ENCODE peak calls at places on chromosome 4, in ten cellular contexts. K is PC-3, P is choroid plexus epithelial cell, H is right atrium auricular region, Q is tibial artery, E is HFFc6, I is astrocyte of the spinal cord, A is AG04449, T is psoas muscle, O is brain microvascular endothelial cell. B is an unnamed sample.

GRCh38 chr4:102007959-102008425 is 217.5 kb downstream of the BANK1 start:
- DNase-seq in I (no peak), Q (no peak), K (no peak), O (no peak), A (no peak), E (no peak), P (no peak), H (no peak), T (no peak), B (no peak)

GRCh38 chr4:160233141-160233540 is 1130.3 kb downstream of the RAPGEF2 start:
- DNase-seq in H (no peak), P (no peak), Q (no peak), O (no peak), T (no peak), E (no peak), A (no peak), K (no peak), I (no peak), B (no peak)

GRCh38 chr4:8532245-8532781 is 47.9 kb upstream of the GPR78 start:
- DNase-seq in A (no peak), Q (no peak), T (peak), P (no peak), K (peak), E (no peak), O (no peak), H (no peak), I (no peak), B (no peak)

GRCh38 chr4:140238353-140239041 is 84.5 kb upstream of the MAML3 start:
- DNase-seq in K (no peak), A (no peak), E (peak), I (peak), O (peak), Q (peak), P (peak), H (peak), T (peak), B (peak)

GRCh38 chr4:172998527-172999469 is 169.8 kb upstream of the GALNT7 start:
- DNase-seq in Q (no peak), O (peak), P (peak), A (no peak), E (no peak), K (peak), T (no peak), H (no peak), I (peak), B (no peak)

GRCh38 chr4:140653718-140654515 is 85.2 kb upstream of the UCP1 start:
- DNase-seq in O (peak), T (no peak), A (no peak), I (peak), E (no peak), Q (no peak), K (no peak), P (peak), H (no peak), B (no peak)

GRCh38 chr4:155444695-155445094 is 67.9 kb upstream of the MAP9 start:
- DNase-seq in H (no peak), I (no peak), P (no peak), K (no peak), T (no peak), A (no peak), E (no peak), Q (no peak), O (no peak), B (no peak)

GRCh38 chr4:188911707-188912106 is 772.5 kb downstream of the TRIML1 start:
- DNase-seq in Q (no peak), P (no peak), I (no peak), A (no peak), E (no peak), K (no peak), T (no peak), H (no peak), O (no peak), B (no peak)

GRCh38 chr4:53479731-53480525 is 102.5 kb downstream of the FIP1L1 start:
- DNase-seq in T (no peak), I (peak), K (peak), Q (no peak), O (peak), P (peak), H (no peak), A (peak), E (peak), B (no peak)

GRCh38 chr4:55358668-55359067 is 12.6 kb downstream of the SRD5A3 start:
- DNase-seq in K (peak), T (no peak), Q (no peak), I (peak), H (no peak), P (peak), A (peak), E (peak), O (peak), B (no peak)

GRCh38 chr4:37970702-37971101 is 10.5 kb downstream of the PTTG2 start:
- DNase-seq in Q (peak), K (peak), O (peak), A (no peak), H (peak), I (peak), E (peak), P (peak), T (peak), B (peak)

GRCh38 chr4:168850016-168850415 is 160.0 kb downstream of the CBR4 start:
- DNase-seq in I (no peak), P (peak), A (no peak), E (no peak), H (no peak), T (no peak), Q (no peak), O (no peak), K (no peak), B (no peak)

GRCh38 chr4:168063031-168063430 is 29.3 kb upstream of the ANXA10 start:
- DNase-seq in O (no peak), T (no peak), K (no peak), I (no peak), E (no peak), P (no peak), A (no peak), Q (no peak), H (no peak), B (no peak)

GRCh38 chr4:78569291-78569821 is 17.8 kb downstream of the ANXA3 start:
- DNase-seq in E (peak), K (peak), O (peak), Q (no peak), A (peak), P (peak), I (peak), H (no peak), T (no peak), B (no peak)

GRCh38 chr4:90318208-90318607 is 191.0 kb downstream of the CCSER1 start:
- DNase-seq in P (peak), K (peak), I (peak), E (peak), A (peak), H (no peak), Q (no peak), T (no peak), O (peak), B (no peak)

GRCh38 chr4:16626945-16627344 is 271.5 kb downstream of the LDB2 start:
- DNase-seq in Q (no peak), T (no peak), I (peak), P (peak), A (peak), E (peak), H (peak), O (peak), K (peak), B (no peak)

GRCh38 chr4:7155611-7156071 is 36.7 kb upstream of the SORCS2 start:
- DNase-seq in I (no peak), E (no peak), H (no peak), Q (peak), A (no peak), T (peak), K (no peak), P (peak), O (no peak), B (no peak)

GRCh38 chr4:26067035-26067434 is 153.0 kb downstream of the SMIM20 start:
- DNase-seq in I (no peak), E (no peak), H (no peak), P (no peak), O (no peak), Q (no peak), T (no peak), A (no peak), K (peak), B (no peak)

GRCh38 chr4:42806436-42806835 is 86.1 kb upstream of the GRXCR1 start:
- DNase-seq in O (no peak), K (no peak), A (no peak), T (no peak), E (no peak), P (no peak), Q (no peak), I (no peak), H (no peak), B (no peak)

GRCh38 chr4:163681208-163681821 is 186.8 kb downstream of the TMA16 start:
- DNase-seq in O (no peak), H (no peak), T (no peak), Q (no peak), P (peak), K (peak), A (no peak), I (peak), E (no peak), B (no peak)

GRCh38 chr4:80340036-80340435 is 4.5 kb downstream of the CFAP299 start:
- DNase-seq in T (no peak), K (no peak), E (no peak), O (no peak), I (no peak), P (no peak), H (no peak), A (no peak), Q (no peak), B (no peak)

GRCh38 chr4:6052679-6053078 is 34.4 kb upstream of the C4orf50 start:
- DNase-seq in H (no peak), Q (no peak), O (no peak), A (no peak), E (no peak), I (no peak), T (no peak), P (no peak), K (peak), B (no peak)

GRCh38 chr4:143531368-143531767 is 17.9 kb downstream of the SMARCA5 start:
- DNase-seq in P (peak), O (no peak), T (no peak), K (peak), A (no peak), H (no peak), E (no peak), Q (no peak), I (peak), B (no peak)

GRCh38 chr4:139642364-139642763 is 23.3 kb upstream of the MGST2 start:
- DNase-seq in A (peak), I (peak), Q (no peak), E (peak), H (no peak), O (peak), T (no peak), P (peak), K (peak), B (no peak)

GRCh38 chr4:11532138-11532537 is 103.4 kb upstream of the HS3ST1 start:
- DNase-seq in P (no peak), O (no peak), Q (no peak), T (no peak), E (no peak), I (no peak), H (no peak), K (no peak), A (no peak), B (no peak)

GRCh38 chr4:40621592-40622512 is 7.8 kb downstream of the RBM47 start:
- DNase-seq in K (peak), T (peak), A (peak), P (peak), H (peak), I (peak), E (peak), O (peak), Q (peak), B (peak)

GRCh38 chr4:80213117-80213815 is 16.0 kb downstream of the PRDM8 start:
- DNase-seq in I (peak), A (no peak), Q (no peak), T (no peak), E (peak), P (peak), O (peak), H (no peak), K (no peak), B (no peak)

GRCh38 chr4:138242076-138242829 is at the start of gene SLC7A11:
- DNase-seq in T (no peak), O (peak), A (peak), K (peak), E (peak), I (peak), Q (no peak), H (no peak), P (peak), B (no peak)

GRCh38 chr4:1594871-1595788 is 89.0 kb downstream of the FAM53A start:
- DNase-seq in Q (no peak), I (no peak), E (no peak), A (no peak), O (no peak), T (peak), H (no peak), P (no peak), K (no peak), B (peak)

GRCh38 chr4:55396305-55397023 is 707 bp downstream of the TMEM165 start:
- DNase-seq in A (no peak), T (peak), E (peak), I (peak), H (peak), K (peak), P (peak), O (no peak), Q (peak), B (peak)

GRCh38 chr4:56787380-56787779 is 34.1 kb downstream of the SPINK2 start:
- DNase-seq in T (no peak), I (no peak), O (no peak), Q (no peak), E (no peak), A (no peak), K (no peak), P (no peak), H (no peak), B (no peak)

GRCh38 chr4:154660052-154660451 is 47.6 kb upstream of the FGG start:
- DNase-seq in I (no peak), O (peak), Q (no peak), H (no peak), T (no peak), E (no peak), A (no peak), K (no peak), P (peak), B (no peak)

GRCh38 chr4:145012841-145013240 is 85.2 kb downstream of the ANAPC10 start:
- DNase-seq in I (peak), A (no peak), E (peak), O (peak), K (peak), P (peak), H (no peak), Q (no peak), T (no peak), B (no peak)

DNA sequence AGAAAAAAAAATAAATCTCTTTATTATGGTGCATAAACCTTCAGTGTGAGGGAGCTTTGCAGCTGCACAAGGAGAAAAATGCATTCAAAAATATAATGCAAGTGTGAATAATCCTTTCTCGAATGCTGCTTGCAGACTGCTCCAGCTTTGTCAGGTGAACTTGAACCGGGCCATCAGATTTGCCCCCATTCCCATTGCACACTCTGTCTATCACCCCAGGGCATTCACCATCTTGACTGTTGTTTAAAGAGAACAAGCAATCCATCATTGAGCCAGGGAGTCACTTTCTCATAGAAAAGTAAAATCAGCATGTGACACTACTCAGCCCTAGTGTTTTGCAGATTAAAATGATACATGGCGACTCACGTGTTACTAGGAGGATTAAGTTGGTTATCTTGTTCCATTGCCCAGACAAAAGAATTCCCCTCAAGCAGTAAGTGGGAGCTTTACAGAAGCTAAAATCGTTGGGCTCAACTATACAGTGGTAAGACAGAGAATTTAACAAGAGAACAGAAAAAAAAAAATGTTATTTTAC is 67.7 kb downstream of the NEUROG2 start:
- DNase-seq in O (no peak), P (no peak), K (peak), Q (no peak), I (no peak), T (no peak), A (no peak), E (peak), H (no peak), B (no peak)
- TF ChIP-seq CTCF in O (no peak), P (no peak), K (no peak), Q (no peak), I (no peak), T (no peak), A (no peak), E (no peak), H (no peak), B (no peak)

DNA sequence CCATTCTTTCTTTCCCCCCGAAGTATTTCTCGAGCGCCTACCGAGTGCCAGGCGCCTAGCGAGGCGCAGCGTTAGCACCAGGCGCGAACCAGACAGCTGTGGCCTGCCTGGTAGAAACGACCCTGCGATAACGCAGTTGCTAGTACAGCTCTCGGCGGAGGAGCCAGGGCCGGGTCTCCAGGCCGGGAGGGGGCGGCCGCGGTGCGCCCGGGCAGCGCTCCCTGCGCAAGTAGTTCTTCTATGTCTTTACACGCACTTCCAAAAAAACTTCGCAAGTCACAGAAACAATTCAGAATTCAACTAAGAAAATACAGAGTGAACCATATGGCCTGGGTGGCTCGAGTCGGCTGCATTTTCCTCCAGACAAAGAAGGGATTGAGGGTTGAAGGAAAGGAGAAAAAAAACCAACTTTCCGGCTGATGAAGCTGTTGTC is 7.0 kb upstream of the NEUROG2 start:
- DNase-seq in K (no peak), E (no peak), P (peak), H (no peak), Q (no peak), I (peak), O (peak), A (no peak), T (no peak), B (no peak)
- TF ChIP-seq CTCF in K (no peak), E (no peak), P (peak), H (no peak), Q (no peak), I (peak), O (peak), A (peak), T (peak), B (no peak)

GRCh38 chr4:166600264-166600663 is 634.0 kb downstream of the SPOCK3 start:
- DNase-seq in K (no peak), E (no peak), P (no peak), H (no peak), Q (no peak), A (no peak), I (no peak), T (no peak), O (no peak), B (no peak)

DNA sequence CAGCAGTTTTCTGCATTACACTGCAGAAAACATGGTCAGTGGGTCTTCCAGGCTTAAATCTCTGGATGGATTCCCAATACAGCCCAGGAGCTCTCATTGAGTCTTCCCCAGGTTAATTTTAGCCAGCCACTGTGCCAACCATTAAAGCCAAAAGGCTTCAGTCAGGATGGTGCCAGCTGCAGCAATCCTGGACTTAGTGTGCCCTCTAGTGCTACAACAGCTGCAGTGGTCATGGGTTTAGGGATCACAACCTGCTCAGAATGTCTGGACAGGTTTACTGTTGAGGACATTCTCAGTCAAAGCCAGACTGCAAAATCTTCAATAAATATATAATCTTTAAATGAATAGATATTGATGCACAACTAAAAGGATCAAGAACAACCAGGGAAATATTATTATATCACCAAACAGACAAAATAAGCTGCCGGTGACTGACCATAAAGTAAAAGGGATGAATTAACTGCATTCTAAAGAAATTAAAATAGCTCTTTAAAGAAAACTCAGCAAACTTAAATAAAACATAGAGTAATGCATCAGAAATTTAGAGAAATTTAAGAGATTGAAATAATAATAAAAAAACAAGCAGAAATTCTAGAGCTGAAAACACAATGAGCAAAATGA is 639.9 kb downstream of the SPOCK3 start:
- DNase-seq in P (peak), K (peak), I (peak), O (peak), Q (no peak), A (no peak), H (no peak), T (no peak), E (peak), B (no peak)
- TF ChIP-seq CTCF in P (peak), K (peak), I (peak), O (peak), Q (peak), A (peak), H (no peak), T (no peak), E (peak), B (peak)

DNA sequence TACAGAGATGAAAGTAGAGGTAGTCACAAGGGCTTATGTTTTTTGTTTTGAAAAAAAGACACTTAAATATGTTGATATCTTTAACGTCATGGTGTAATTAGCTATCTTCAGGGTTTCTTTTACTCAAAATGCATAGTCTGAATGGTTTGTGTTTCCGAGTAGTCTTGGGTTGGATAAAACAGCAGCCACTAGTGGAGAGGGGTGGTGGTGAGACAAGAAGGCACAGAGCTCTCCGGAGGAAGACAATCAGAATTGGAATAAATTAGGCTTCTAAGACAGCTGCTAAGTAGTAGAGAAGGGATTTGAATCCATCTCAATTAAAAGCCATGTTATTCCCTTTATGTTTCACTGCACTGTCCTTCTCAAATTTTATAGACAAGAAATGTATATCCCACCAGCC is 240.4 kb upstream of the VEGFC start:
- DNase-seq in K (no peak), A (no peak), Q (no peak), O (no peak), H (no peak), E (no peak), P (peak), I (no peak), T (no peak), B (no peak)
- TF ChIP-seq CTCF in K (no peak), A (no peak), Q (no peak), O (peak), H (no peak), E (peak), P (peak), I (peak), T (no peak), B (no peak)

DNA sequence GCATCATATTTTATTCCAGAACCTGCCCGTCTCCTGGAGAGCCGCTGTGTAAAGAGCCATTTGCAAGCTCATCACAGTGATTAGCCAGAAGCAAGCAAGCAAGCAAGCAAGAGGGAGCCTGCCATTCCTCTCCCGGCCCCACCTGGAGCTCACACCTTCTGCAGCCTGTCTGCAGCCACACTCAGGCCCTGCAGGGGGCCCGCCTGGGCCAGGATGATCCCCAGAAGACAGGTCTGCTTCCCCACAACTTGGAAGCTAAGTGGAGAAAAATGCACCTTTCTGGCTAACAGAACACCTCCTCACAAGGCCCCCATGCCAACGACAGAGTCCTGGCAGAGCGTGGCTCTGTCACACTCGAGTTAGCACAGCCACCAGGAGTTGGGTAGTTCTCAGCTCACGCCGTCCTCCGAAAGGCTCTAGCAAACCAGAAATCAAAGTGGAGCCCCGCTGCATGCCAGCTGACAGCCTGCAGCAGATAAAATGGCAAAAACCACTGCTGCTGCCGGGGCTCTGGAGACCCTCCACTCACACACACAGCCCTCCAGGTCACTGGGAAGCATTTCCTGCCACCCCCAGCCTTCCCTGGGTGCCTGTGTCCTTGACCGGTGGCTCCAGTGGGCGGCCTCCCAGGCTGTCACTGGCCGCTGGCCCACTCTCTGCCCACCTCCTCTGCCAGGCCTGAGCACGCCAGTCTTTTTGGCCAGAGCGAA is 54.9 kb downstream of the DCTD start:
- DNase-seq in P (no peak), T (no peak), H (no peak), K (no peak), E (no peak), I (no peak), O (no peak), Q (no peak), A (no peak), B (no peak)
- TF ChIP-seq CTCF in P (peak), T (no peak), H (no peak), K (no peak), E (peak), I (no peak), O (peak), Q (no peak), A (no peak), B (no peak)

GRCh38 chr4:152401424-152401823 is 134.5 kb downstream of the FBXW7 start:
- DNase-seq in H (no peak), Q (no peak), I (no peak), O (no peak), A (no peak), E (no peak), P (no peak), T (no peak), K (no peak), B (no peak)
- TF ChIP-seq CTCF in H (no peak), Q (no peak), I (no peak), O (peak), A (no peak), E (peak), P (peak), T (no peak), K (peak), B (no peak)

B was measured in kidney.